ENCODE peak calls at places on chromosomes 7 and 10, in four cellular contexts. K, W, H and Y are unnamed samples.

GRCh38 chr7:82468435-82468834 is 24.9 kb upstream of the CACNA2D1 start:
- ATAC-seq in K (no peak), H (no peak), W (no peak), Y (no peak)

GRCh38 chr10:89086801-89087513 is 96.4 kb downstream of the FAS start:
- ATAC-seq in H (no peak), W (peak), K (peak), Y (peak)

GRCh38 chr7:123557631-123558505 is at the start of gene NDUFA5:
- ATAC-seq in H (peak), W (peak), K (peak), Y (peak)

GRCh38 chr10:124565565-124566221 is 104.1 kb downstream of the LHPP start:
- ATAC-seq in W (peak), H (peak), K (peak), Y (peak)

GRCh38 chr10:547591-548081 is 141.8 kb downstream of the DIP2C start:
- ATAC-seq in W (no peak), H (no peak), K (no peak), Y (no peak)

GRCh38 chr10:36188461-36188860 is 546.4 kb upstream of the FZD8 start:
- ATAC-seq in W (no peak), H (no peak), K (no peak), Y (no peak)

GRCh38 chr7:135740868-135741267 is 7.7 kb downstream of the FAM180A start:
- ATAC-seq in K (no peak), W (no peak), H (no peak), Y (no peak)

GRCh38 chr10:131082991-131083465 is 228.5 kb downstream of the TCERG1L start:
- ATAC-seq in H (no peak), K (no peak), W (peak), Y (no peak)

GRCh38 chr10:29826801-29827200 is 192.0 kb upstream of the SVIL start:
- ATAC-seq in K (no peak), W (no peak), H (no peak), Y (no peak)

GRCh38 chr10:78688945-78689935 is 379.5 kb upstream of the ZMIZ1 start:
- ATAC-seq in K (peak), H (no peak), W (peak), Y (peak)

GRCh38 chr7:6495597-6496262 is 48.0 kb upstream of the DAGLB start:
- ATAC-seq in K (no peak), H (no peak), W (no peak), Y (no peak)

GRCh38 chr10:126253613-126254002 is 134.7 kb downstream of the ADAM12 start:
- ATAC-seq in H (no peak), W (no peak), K (no peak), Y (no peak)

GRCh38 chr10:105605873-105606272 is 964.8 kb downstream of the SORCS3 start:
- ATAC-seq in K (peak), H (no peak), W (no peak), Y (no peak)

GRCh38 chr10:84908491-84908890 is 580.1 kb downstream of the CCSER2 start:
- ATAC-seq in W (no peak), H (no peak), K (no peak), Y (no peak)

GRCh38 chr10:29947701-29948060 is 111.7 kb downstream of the JCAD start:
- ATAC-seq in W (peak), H (no peak), K (peak), Y (no peak)

GRCh38 chr7:101507327-101507726 is 121.8 kb downstream of the MYL10 start:
- ATAC-seq in K (no peak), W (no peak), H (no peak), Y (no peak)

GRCh38 chr10:34648919-34649318 is 166.2 kb downstream of the PARD3 start:
- ATAC-seq in K (no peak), H (no peak), W (no peak), Y (no peak)